ENCODE peak calls at places on chromosomes 5 and 9, in seven cellular contexts. One of them, this sample, is unnamed.

GRCh38 chr5:150542933-150543445 is 35.1 kb downstream of the NDST1 start:
- DNase-seq in suprapubic skin: no peak
- DNase-seq in tibial artery: no peak
- DNase-seq in endothelial cell: no peak
- DNase-seq in coronary artery: no peak
- DNase-seq in transverse colon: peak; percentile 86
- DNase-seq in D721Med: no peak
- DNase-seq in this sample: no peak

GRCh38 chr5:90965110-90965676 is 406.6 kb downstream of the ADGRV1 start:
- DNase-seq in endothelial cell: no peak
- DNase-seq in transverse colon: no peak
- DNase-seq in coronary artery: no peak
- DNase-seq in D721Med: no peak
- DNase-seq in suprapubic skin: no peak
- DNase-seq in tibial artery: no peak
- DNase-seq in this sample: no peak

GRCh38 chr9:78620303-78620702 is 323.4 kb downstream of the PSAT1 start:
- DNase-seq in transverse colon: no peak
- DNase-seq in tibial artery: no peak
- DNase-seq in suprapubic skin: no peak
- DNase-seq in D721Med: no peak
- DNase-seq in endothelial cell: no peak
- DNase-seq in coronary artery: no peak
- DNase-seq in this sample: no peak

GRCh38 chr9:91589101-91589553 is 165.5 kb upstream of the NFIL3 start:
- DNase-seq in transverse colon: peak; percentile 11
- DNase-seq in endothelial cell: no peak
- DNase-seq in coronary artery: no peak
- DNase-seq in suprapubic skin: no peak
- DNase-seq in tibial artery: no peak
- DNase-seq in D721Med: no peak
- DNase-seq in this sample: no peak

GRCh38 chr5:83294246-83294645 is 177.3 kb upstream of the VCAN start:
- DNase-seq in endothelial cell: no peak
- DNase-seq in coronary artery: no peak
- DNase-seq in tibial artery: no peak
- DNase-seq in transverse colon: no peak
- DNase-seq in suprapubic skin: no peak
- DNase-seq in D721Med: no peak
- DNase-seq in this sample: no peak

GRCh38 chr5:25544652-25545249 is 900.0 kb upstream of the CDH10 start:
- DNase-seq in coronary artery: no peak
- DNase-seq in tibial artery: no peak
- DNase-seq in endothelial cell: peak; percentile 59
- DNase-seq in D721Med: no peak
- DNase-seq in transverse colon: no peak
- DNase-seq in suprapubic skin: no peak
- DNase-seq in this sample: no peak

GRCh38 chr5:154191467-154192261 is 1.1 kb downstream of the GALNT10 start:
- DNase-seq in D721Med: no peak
- DNase-seq in endothelial cell: no peak
- DNase-seq in tibial artery: no peak
- DNase-seq in transverse colon: no peak
- DNase-seq in coronary artery: no peak
- DNase-seq in suprapubic skin: no peak
- DNase-seq in this sample: no peak

GRCh38 chr5:151174612-151175101 is 17.1 kb upstream of the ANXA6 start:
- DNase-seq in suprapubic skin: peak; percentile 55
- DNase-seq in endothelial cell: no peak
- DNase-seq in transverse colon: no peak
- DNase-seq in coronary artery: no peak
- DNase-seq in tibial artery: no peak
- DNase-seq in D721Med: no peak
- DNase-seq in this sample: no peak

GRCh38 chr5:78560456-78560855 is 88.1 kb downstream of the LHFPL2 start:
- DNase-seq in tibial artery: no peak
- DNase-seq in endothelial cell: no peak
- DNase-seq in transverse colon: no peak
- DNase-seq in D721Med: no peak
- DNase-seq in suprapubic skin: no peak
- DNase-seq in coronary artery: no peak
- DNase-seq in this sample: no peak

GRCh38 chr5:33312631-33313030 is 128.1 kb upstream of the TARS1 start:
- DNase-seq in D721Med: no peak
- DNase-seq in endothelial cell: no peak
- DNase-seq in coronary artery: no peak
- DNase-seq in transverse colon: no peak
- DNase-seq in tibial artery: no peak
- DNase-seq in suprapubic skin: no peak
- DNase-seq in this sample: no peak

GRCh38 chr5:137622850-137623249 is 113.0 kb downstream of the KLHL3 start:
- DNase-seq in D721Med: no peak
- DNase-seq in tibial artery: peak; percentile 91
- DNase-seq in suprapubic skin: peak; percentile 79
- DNase-seq in coronary artery: peak; percentile 87
- DNase-seq in transverse colon: no peak
- DNase-seq in endothelial cell: no peak
- DNase-seq in this sample: peak; percentile 34

GRCh38 chr9:95435074-95435728 is 81.6 kb downstream of the PTCH1 start:
- DNase-seq in coronary artery: no peak
- DNase-seq in tibial artery: no peak
- DNase-seq in transverse colon: no peak
- DNase-seq in D721Med: no peak
- DNase-seq in suprapubic skin: no peak
- DNase-seq in endothelial cell: no peak
- DNase-seq in this sample: no peak

GRCh38 chr5:114243281-114243982 is 118.4 kb upstream of the KCNN2 start:
- DNase-seq in suprapubic skin: no peak
- DNase-seq in transverse colon: no peak
- DNase-seq in coronary artery: no peak
- DNase-seq in D721Med: no peak
- DNase-seq in tibial artery: no peak
- DNase-seq in endothelial cell: no peak
- DNase-seq in this sample: no peak

GRCh38 chr5:16437974-16438373 is 27.6 kb downstream of the ZNF622 start:
- DNase-seq in tibial artery: no peak
- DNase-seq in transverse colon: no peak
- DNase-seq in coronary artery: no peak
- DNase-seq in endothelial cell: no peak
- DNase-seq in D721Med: no peak
- DNase-seq in suprapubic skin: no peak
- DNase-seq in this sample: no peak

GRCh38 chr5:67246108-67246507 is 49.5 kb upstream of the CD180 start:
- DNase-seq in endothelial cell: peak; percentile 30
- DNase-seq in D721Med: no peak
- DNase-seq in tibial artery: no peak
- DNase-seq in suprapubic skin: no peak
- DNase-seq in coronary artery: no peak
- DNase-seq in transverse colon: no peak
- DNase-seq in this sample: no peak

GRCh38 chr9:93300175-93300572 is 116.2 kb downstream of the WNK2 start:
- DNase-seq in tibial artery: peak; percentile 23
- DNase-seq in transverse colon: no peak
- DNase-seq in suprapubic skin: peak; percentile 37
- DNase-seq in endothelial cell: no peak
- DNase-seq in D721Med: no peak
- DNase-seq in coronary artery: peak; percentile 45
- DNase-seq in this sample: peak; percentile 49

GRCh38 chr9:122991370-122991830 is 42.1 kb upstream of the GPR21 start:
- DNase-seq in coronary artery: no peak
- DNase-seq in endothelial cell: no peak
- DNase-seq in D721Med: no peak
- DNase-seq in tibial artery: no peak
- DNase-seq in suprapubic skin: no peak
- DNase-seq in transverse colon: no peak
- DNase-seq in this sample: no peak

GRCh38 chr9:93630806-93631411 is 54.5 kb downstream of the PHF2 start:
- DNase-seq in transverse colon: no peak
- DNase-seq in endothelial cell: no peak
- DNase-seq in D721Med: no peak
- DNase-seq in suprapubic skin: no peak
- DNase-seq in coronary artery: no peak
- DNase-seq in tibial artery: peak; percentile 35
- DNase-seq in this sample: no peak

GRCh38 chr9:121992571-121993212 is 100.4 kb downstream of the TTLL11 start:
- DNase-seq in transverse colon: peak; percentile 47
- DNase-seq in tibial artery: no peak
- DNase-seq in D721Med: no peak
- DNase-seq in coronary artery: no peak
- DNase-seq in endothelial cell: peak; percentile 35
- DNase-seq in suprapubic skin: no peak
- DNase-seq in this sample: no peak

GRCh38 chr5:102638316-102638715 is 116.8 kb upstream of the PAM start:
- DNase-seq in coronary artery: no peak
- DNase-seq in endothelial cell: no peak
- DNase-seq in D721Med: no peak
- DNase-seq in transverse colon: no peak
- DNase-seq in tibial artery: no peak
- DNase-seq in suprapubic skin: no peak
- DNase-seq in this sample: no peak

GRCh38 chr5:132011561-132012384 is at the start of gene ACSL6:
- DNase-seq in tibial artery: peak; percentile 60
- DNase-seq in D721Med: peak; percentile 45
- DNase-seq in transverse colon: peak; percentile 37
- DNase-seq in endothelial cell: peak; percentile 39
- DNase-seq in coronary artery: peak; percentile 67
- DNase-seq in suprapubic skin: peak; percentile 50
- DNase-seq in this sample: peak; percentile 70

GRCh38 chr5:78501411-78502338 is 141.3 kb downstream of the SCAMP1 start:
- DNase-seq in D721Med: no peak
- DNase-seq in tibial artery: no peak
- DNase-seq in transverse colon: no peak
- DNase-seq in suprapubic skin: no peak
- DNase-seq in endothelial cell: no peak
- DNase-seq in coronary artery: no peak
- DNase-seq in this sample: no peak

GRCh38 chr5:66540078-66540477 is 56.1 kb upstream of the MAST4 start:
- DNase-seq in suprapubic skin: no peak
- DNase-seq in tibial artery: no peak
- DNase-seq in endothelial cell: no peak
- DNase-seq in coronary artery: no peak
- DNase-seq in D721Med: no peak
- DNase-seq in transverse colon: no peak
- DNase-seq in this sample: no peak

GRCh38 chr5:1873242-1873959 is 9.3 kb downstream of the IRX4 start:
- DNase-seq in suprapubic skin: no peak
- DNase-seq in transverse colon: peak; percentile 55
- DNase-seq in endothelial cell: no peak
- DNase-seq in coronary artery: no peak
- DNase-seq in D721Med: no peak
- DNase-seq in tibial artery: no peak
- DNase-seq in this sample: no peak

GRCh38 chr5:78720997-78721396 is 72.4 kb upstream of the LHFPL2 start:
- DNase-seq in coronary artery: no peak
- DNase-seq in transverse colon: no peak
- DNase-seq in endothelial cell: no peak
- DNase-seq in tibial artery: no peak
- DNase-seq in D721Med: no peak
- DNase-seq in suprapubic skin: no peak
- DNase-seq in this sample: no peak

GRCh38 chr9:14058078-14058688 is 255.8 kb downstream of the NFIB start:
- DNase-seq in D721Med: no peak
- DNase-seq in transverse colon: no peak
- DNase-seq in coronary artery: no peak
- DNase-seq in tibial artery: no peak
- DNase-seq in suprapubic skin: no peak
- DNase-seq in endothelial cell: no peak
- DNase-seq in this sample: no peak

GRCh38 chr9:12764150-12764549 is 10.7 kb upstream of the LURAP1L start:
- DNase-seq in endothelial cell: no peak
- DNase-seq in D721Med: no peak
- DNase-seq in transverse colon: no peak
- DNase-seq in suprapubic skin: no peak
- DNase-seq in tibial artery: no peak
- DNase-seq in coronary artery: no peak
- DNase-seq in this sample: no peak

GRCh38 chr5:154708845-154709244 is 46.3 kb upstream of the LARP1 start:
- DNase-seq in suprapubic skin: no peak
- DNase-seq in coronary artery: no peak
- DNase-seq in D721Med: no peak
- DNase-seq in tibial artery: no peak
- DNase-seq in transverse colon: no peak
- DNase-seq in endothelial cell: no peak
- DNase-seq in this sample: no peak

GRCh38 chr9:105072476-105072875 is 144.5 kb upstream of the ABCA1 start:
- DNase-seq in suprapubic skin: no peak
- DNase-seq in endothelial cell: no peak
- DNase-seq in tibial artery: no peak
- DNase-seq in D721Med: no peak
- DNase-seq in transverse colon: no peak
- DNase-seq in coronary artery: no peak
- DNase-seq in this sample: no peak

GRCh38 chr9:135394699-135395645 is 84.6 kb upstream of the PPP1R26 start:
- DNase-seq in endothelial cell: no peak
- DNase-seq in transverse colon: no peak
- DNase-seq in coronary artery: no peak
- DNase-seq in D721Med: no peak
- DNase-seq in suprapubic skin: no peak
- DNase-seq in tibial artery: no peak
- DNase-seq in this sample: no peak

GRCh38 chr5:171858303-171858702 is 72.7 kb downstream of the SMIM23 start:
- DNase-seq in tibial artery: no peak
- DNase-seq in suprapubic skin: no peak
- DNase-seq in D721Med: no peak
- DNase-seq in coronary artery: no peak
- DNase-seq in transverse colon: no peak
- DNase-seq in endothelial cell: no peak
- DNase-seq in this sample: no peak
- TF ChIP-seq CTCF in tibial artery: peak; percentile 29
- TF ChIP-seq CTCF in suprapubic skin: no peak
- TF ChIP-seq CTCF in D721Med: peak; percentile 18
- TF ChIP-seq CTCF in coronary artery: peak; percentile 19
- TF ChIP-seq CTCF in transverse colon: no peak
- TF ChIP-seq CTCF in endothelial cell: peak; percentile 67
- TF ChIP-seq CTCF in this sample: peak; percentile 64

GRCh38 chr9:137175345-137175961 is 3.6 kb upstream of the TMEM210 start:
- DNase-seq in coronary artery: no peak
- DNase-seq in D721Med: no peak
- DNase-seq in tibial artery: no peak
- DNase-seq in endothelial cell: no peak
- DNase-seq in transverse colon: no peak
- DNase-seq in suprapubic skin: no peak
- DNase-seq in this sample: no peak
- TF ChIP-seq CTCF in coronary artery: no peak
- TF ChIP-seq CTCF in D721Med: peak; percentile 29
- TF ChIP-seq CTCF in tibial artery: no peak
- TF ChIP-seq CTCF in endothelial cell: no peak
- TF ChIP-seq CTCF in transverse colon: no peak
- TF ChIP-seq CTCF in suprapubic skin: no peak
- TF ChIP-seq CTCF in this sample: peak; percentile 29

GRCh38 chr5:140801494-140801841 is 611 bp downstream of the PCDHA3 start:
- DNase-seq in coronary artery: no peak
- DNase-seq in transverse colon: no peak
- DNase-seq in D721Med: no peak
- DNase-seq in tibial artery: no peak
- DNase-seq in suprapubic skin: no peak
- DNase-seq in endothelial cell: no peak
- DNase-seq in this sample: no peak
- TF ChIP-seq CTCF in coronary artery: no peak
- TF ChIP-seq CTCF in transverse colon: no peak
- TF ChIP-seq CTCF in D721Med: no peak
- TF ChIP-seq CTCF in tibial artery: no peak
- TF ChIP-seq CTCF in suprapubic skin: no peak
- TF ChIP-seq CTCF in endothelial cell: no peak
- TF ChIP-seq CTCF in this sample: no peak

GRCh38 chr9:73782166-73782565 is 630.5 kb downstream of the ANXA1 start:
- DNase-seq in transverse colon: no peak
- DNase-seq in suprapubic skin: no peak
- DNase-seq in coronary artery: no peak
- DNase-seq in D721Med: no peak
- DNase-seq in endothelial cell: no peak
- DNase-seq in tibial artery: no peak
- DNase-seq in this sample: no peak
- TF ChIP-seq CTCF in transverse colon: no peak
- TF ChIP-seq CTCF in suprapubic skin: no peak
- TF ChIP-seq CTCF in coronary artery: no peak
- TF ChIP-seq CTCF in D721Med: no peak
- TF ChIP-seq CTCF in endothelial cell: no peak
- TF ChIP-seq CTCF in tibial artery: no peak
- TF ChIP-seq CTCF in this sample: no peak

This sample was measured in type B pancreatic cell.